ENCODE peak calls at places on chromosomes 1 and 21, in nine cellular contexts. E, B, D, X, L, H, P, U and G are unnamed samples.

GRCh38 chr1:203813581-203814341 is 18.3 kb downstream of the ZBED6 start:
- DNase-seq in E (peak), B (peak), D (no peak), X (no peak), L (no peak), H (no peak), P (no peak), U (no peak), G (no peak)

GRCh38 chr1:205042911-205043806 is at the start of gene CNTN2:
- DNase-seq in E (no peak), B (no peak), D (no peak), X (no peak), L (no peak), H (no peak), P (no peak), U (no peak), G (peak)

GRCh38 chr1:6822530-6823359 is 37.5 kb downstream of the CAMTA1 start:
- DNase-seq in E (no peak), B (no peak), D (no peak), X (peak), L (no peak), H (no peak), P (no peak), U (peak), G (no peak)

GRCh38 chr1:99673285-99673684 is 27.4 kb downstream of the PALMD start:
- DNase-seq in E (no peak), B (peak), D (no peak), X (no peak), L (no peak), H (no peak), P (no peak), U (no peak), G (no peak)

GRCh38 chr1:23358310-23358709 is 11.3 kb downstream of the ZNF436 start:
- DNase-seq in E (no peak), B (no peak), D (no peak), X (no peak), L (no peak), H (no peak), P (no peak), U (no peak), G (no peak)

GRCh38 chr1:17557986-17558385 is 18.5 kb downstream of the ARHGEF10L start:
- DNase-seq in E (no peak), B (no peak), D (no peak), X (no peak), L (no peak), H (no peak), P (no peak), U (no peak), G (no peak)

GRCh38 chr1:64098436-64098835 is 105.0 kb upstream of the UBE2U start:
- DNase-seq in E (no peak), B (no peak), D (no peak), X (no peak), L (no peak), H (no peak), P (no peak), U (no peak), G (no peak)

GRCh38 chr21:30329203-30329868 is 8.2 kb downstream of the KRTAP27-1 start:
- DNase-seq in E (no peak), B (no peak), D (no peak), X (no peak), L (no peak), H (no peak), P (peak), U (no peak), G (no peak)

GRCh38 chr1:113141650-113142473 is 68.9 kb downstream of the LRIG2 start:
- DNase-seq in E (peak), B (peak), D (no peak), X (peak), L (no peak), H (no peak), P (peak), U (no peak), G (no peak)

GRCh38 chr1:59673575-59674467 is 140.9 kb upstream of the HOOK1 start:
- DNase-seq in E (no peak), B (no peak), D (peak), X (no peak), L (no peak), H (no peak), P (no peak), U (peak), G (no peak)

GRCh38 chr1:59361766-59362165 is 64.9 kb downstream of the FGGY start:
- DNase-seq in E (no peak), B (no peak), D (no peak), X (no peak), L (no peak), H (no peak), P (peak), U (no peak), G (no peak)

GRCh38 chr1:198687429-198687828 is 48.6 kb downstream of the PTPRC start:
- DNase-seq in E (no peak), B (no peak), D (no peak), X (no peak), L (no peak), H (no peak), P (no peak), U (no peak), G (no peak)

GRCh38 chr1:185376288-185376687 is 59.2 kb upstream of the IVNS1ABP start:
- DNase-seq in E (no peak), B (no peak), D (no peak), X (peak), L (no peak), H (no peak), P (no peak), U (no peak), G (no peak)

GRCh38 chr1:201004732-201005131 is 18.8 kb downstream of the KIF21B start:
- DNase-seq in E (no peak), B (no peak), D (no peak), X (no peak), L (no peak), H (no peak), P (no peak), U (no peak), G (no peak)